ENCODE peak calls at places on chromosome 2, in ten cellular contexts. L is fibroblast of lung; S is OCI-LY7; J is Panc1; K is thoracic aorta; I is astrocyte; Z is endodermal cell; W is CD8-positive, alpha-beta T cell; R is tibial nerve; V is lung. Y is an unnamed sample.

GRCh38 chr2:113762377-113763118 is 6.1 kb upstream of the SLC35F5 start:
- DNase-seq in L (peak), S (no peak), J (no peak), K (no peak), I (peak), Z (no peak), W (no peak), R (no peak), V (no peak), Y (no peak)

GRCh38 chr2:36356199-36356989 is 816 bp downstream of the CRIM1 start:
- DNase-seq in L (no peak), S (peak), J (no peak), K (no peak), I (no peak), Z (peak), W (no peak), R (no peak), V (peak), Y (no peak)

GRCh38 chr2:202221873-202222272 is 16.5 kb downstream of the SUMO1 start:
- DNase-seq in L (peak), S (no peak), J (no peak), K (no peak), I (peak), Z (no peak), W (no peak), R (no peak), V (no peak), Y (no peak)

GRCh38 chr2:65666156-65666725 is 233.8 kb upstream of the SPRED2 start:
- DNase-seq in L (peak), S (no peak), J (no peak), K (no peak), I (peak), Z (no peak), W (no peak), R (no peak), V (no peak), Y (peak)

GRCh38 chr2:119756837-119757236 is 2.9 kb upstream of the PTPN4 start:
- DNase-seq in L (peak), S (no peak), J (no peak), K (peak), I (peak), Z (no peak), W (no peak), R (peak), V (no peak), Y (peak)

GRCh38 chr2:193837368-193837767 is 1642.6 kb upstream of the TMEFF2 start:
- DNase-seq in L (no peak), S (no peak), J (no peak), K (no peak), I (peak), Z (no peak), W (no peak), R (no peak), V (no peak), Y (no peak)

GRCh38 chr2:68714866-68715265 is 19.7 kb upstream of the ARHGAP25 start:
- DNase-seq in L (no peak), S (peak), J (no peak), K (no peak), I (no peak), Z (no peak), W (no peak), R (peak), V (peak), Y (no peak)

GRCh38 chr2:31606511-31606910 is 25.8 kb upstream of the SRD5A2 start:
- DNase-seq in L (no peak), S (no peak), J (no peak), K (no peak), I (no peak), Z (no peak), W (no peak), R (no peak), V (no peak), Y (peak)

GRCh38 chr2:241216211-241216761 is 27.8 kb downstream of the ANO7 start:
- DNase-seq in L (no peak), S (no peak), J (no peak), K (no peak), I (no peak), Z (peak), W (no peak), R (no peak), V (no peak), Y (no peak)

GRCh38 chr2:234074751-234075520 is 24.4 kb downstream of the SPP2 start:
- DNase-seq in L (peak), S (no peak), J (no peak), K (no peak), I (peak), Z (no peak), W (no peak), R (no peak), V (no peak), Y (no peak)

DNA sequence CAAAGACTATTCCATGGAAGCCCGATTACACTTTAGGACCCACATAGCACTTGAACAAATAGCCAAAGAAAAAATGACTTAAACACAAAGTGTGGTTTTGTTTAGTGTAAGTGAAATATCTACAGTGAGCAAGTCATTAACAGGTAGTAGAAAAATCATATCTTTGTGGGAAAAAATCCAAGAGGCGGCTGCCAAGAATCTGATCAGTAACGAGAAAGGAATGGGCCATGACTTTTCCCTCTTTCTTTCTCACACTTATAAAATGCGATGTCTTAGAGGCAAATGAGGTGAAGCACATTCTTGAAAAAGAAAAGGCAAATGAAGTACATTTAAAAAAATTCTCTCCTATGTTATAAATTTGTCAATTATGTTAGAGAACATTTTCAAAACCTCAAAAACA is 12.9 kb upstream of the GEMIN6 start:
- DNase-seq in L (peak), S (no peak), J (no peak), K (no peak), I (peak), Z (no peak), W (no peak), R (no peak), V (no peak), Y (peak)
- H3K27ac ChIP-seq in L (no peak), S (no peak), J (no peak), K (no peak), I (peak), Z (no peak), W (no peak), R (no peak), V (no peak), Y (no peak)

DNA sequence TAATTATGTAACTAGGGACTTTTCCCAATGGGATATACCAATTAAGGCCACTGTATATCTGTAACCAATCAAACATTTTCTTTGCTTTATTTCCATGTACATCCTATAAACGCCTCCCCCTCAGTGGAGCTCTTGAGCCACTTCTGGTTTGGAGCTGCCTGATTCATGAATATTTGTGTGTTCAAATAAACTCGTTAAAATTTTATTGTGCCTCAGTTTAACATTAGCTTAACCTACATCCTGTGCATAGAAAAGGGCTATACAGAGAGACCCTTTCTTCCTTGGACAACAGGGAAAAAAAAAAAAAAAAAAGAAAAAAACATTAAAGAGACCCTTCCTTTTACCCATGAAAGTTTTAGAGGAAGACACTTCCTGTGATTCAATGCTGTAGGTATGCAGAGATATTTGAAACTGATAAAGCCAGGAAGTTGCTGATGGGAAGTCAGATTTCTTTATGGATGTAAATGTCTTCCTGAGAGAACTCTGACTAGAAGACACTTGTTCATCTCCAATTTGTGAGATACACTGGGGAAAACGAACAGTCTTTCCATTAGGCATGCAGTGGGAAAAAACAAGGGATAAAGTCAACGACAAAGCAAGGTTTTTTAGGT is 614.6 kb upstream of the SOX11 start:
- DNase-seq in L (peak), S (no peak), J (no peak), K (no peak), I (no peak), Z (no peak), W (no peak), R (no peak), V (no peak), Y (no peak)
- TF ChIP-seq CTCF in L (peak), S (no peak), J (no peak), K (no peak), I (no peak), Z (no peak), W (no peak), R (no peak), V (no peak), Y (no peak)

GRCh38 chr2:96118698-96119388 is 2.5 kb upstream of the ADRA2B start:
- DNase-seq in L (no peak), S (no peak), J (no peak), K (no peak), I (no peak), Z (no peak), W (no peak), R (no peak), V (no peak), Y (no peak)

GRCh38 chr2:96115631-96116423 is 544 bp downstream of the ADRA2B start:
- DNase-seq in L (no peak), S (no peak), J (no peak), K (no peak), I (no peak), Z (no peak), W (no peak), R (no peak), V (no peak), Y (no peak)

GRCh38 chr2:96117701-96118588 is 1.6 kb upstream of the ADRA2B start:
- DNase-seq in L (no peak), S (peak), J (no peak), K (no peak), I (no peak), Z (no peak), W (no peak), R (no peak), V (no peak), Y (peak)

GRCh38 chr2:96116424-96116878 is at the start of gene ADRA2B:
- DNase-seq in L (no peak), S (peak), J (no peak), K (no peak), I (no peak), Z (peak), W (peak), R (no peak), V (peak), Y (peak)

GRCh38 chr2:96116879-96117533 is 635 bp upstream of the ADRA2B start:
- DNase-seq in L (no peak), S (peak), J (no peak), K (no peak), I (no peak), Z (peak), W (peak), R (no peak), V (no peak), Y (peak)
- H3K27ac ChIP-seq in L (no peak), S (no peak), J (no peak), K (no peak), I (no peak), Z (no peak), W (no peak), R (no peak), V (no peak), Y (peak)

GRCh38 chr2:61633250-61633649 is 95.1 kb upstream of the XPO1 start:
- DNase-seq in L (peak), S (no peak), J (no peak), K (no peak), I (no peak), Z (no peak), W (no peak), R (no peak), V (no peak), Y (no peak)
- TF ChIP-seq CTCF in L (no peak), S (peak), J (no peak), K (no peak), I (no peak), Z (no peak), W (no peak), R (no peak), V (no peak), Y (peak)

Y was measured in RWPE1.